ENCODE peak calls at places on chromosomes 16 and 17, in eight cellular contexts. Y is NCI-H774, O is IMR-90, P is iris pigment epithelial cell, L is mammary epithelial cell, D is ureter, K is C1 segment of cervical spinal cord, B is NCI-H2081. N is an unnamed sample.

GRCh38 chr17:4295686-4296085 is 31.9 kb upstream of the ANKFY1 start:
- DNase-seq in Y (no peak), O (no peak), P (no peak), L (no peak), D (no peak), K (no peak), B (no peak), N (no peak)

GRCh38 chr17:61408151-61409041 is 8.8 kb downstream of the TBX2 start:
- DNase-seq in Y (no peak), O (peak; percentile 55), P (no peak), L (no peak), D (peak; percentile 43), K (no peak), B (no peak), N (no peak)

GRCh38 chr17:66829386-66829864 is 5.5 kb upstream of the CACNG5 start:
- DNase-seq in Y (no peak), O (peak; percentile 73), P (peak; percentile 76), L (peak; percentile 44), D (no peak), K (no peak), B (no peak), N (peak; percentile 6)

GRCh38 chr16:84959784-84960417 is 51.4 kb downstream of the ZDHHC7 start:
- DNase-seq in Y (no peak), O (no peak), P (no peak), L (no peak), D (no peak), K (no peak), B (no peak), N (no peak)

GRCh38 chr16:4649744-4650442 is 25.3 kb downstream of the MGRN1 start:
- DNase-seq in Y (no peak), O (no peak), P (no peak), L (no peak), D (no peak), K (no peak), B (no peak), N (no peak)

GRCh38 chr16:23387666-23388065 is 65.3 kb downstream of the COG7 start:
- DNase-seq in Y (no peak), O (no peak), P (no peak), L (no peak), D (no peak), K (no peak), B (no peak), N (no peak)

GRCh38 chr16:72291121-72291520 is 119.2 kb upstream of the PMFBP1 start:
- DNase-seq in Y (no peak), O (no peak), P (peak; percentile 44), L (no peak), D (no peak), K (no peak), B (no peak), N (no peak)

GRCh38 chr17:79949646-79950292 is 85.9 kb downstream of the TBC1D16 start:
- DNase-seq in Y (no peak), O (no peak), P (no peak), L (no peak), D (no peak), K (no peak), B (no peak), N (no peak)

GRCh38 chr17:50059256-50059655 is 3.3 kb downstream of the ITGA3 start:
- DNase-seq in Y (peak; percentile 38), O (no peak), P (no peak), L (peak; percentile 34), D (no peak), K (no peak), B (no peak), N (no peak)

GRCh38 chr17:20156196-20157077 is 147.3 kb downstream of the SPECC1 start:
- DNase-seq in Y (no peak), O (peak; percentile 25), P (peak; percentile 28), L (peak; percentile 86), D (peak; percentile 61), K (no peak), B (no peak), N (no peak)

GRCh38 chr16:22675745-22676540 is 138.0 kb upstream of the HS3ST2 start:
- DNase-seq in Y (no peak), O (no peak), P (no peak), L (no peak), D (peak; percentile 32), K (no peak), B (no peak), N (no peak)

N was measured in epithelial cell of proximal tubule.